ENCODE peak calls at places on chromosome 15, in ten cellular contexts. One of them, this sample, is unnamed. For H3K9me3, the result is how much of the 10 kb centered on the place peaks cover.

GRCh38 chr15:100334905-100335304 is 6.9 kb downstream of the ADAMTS17 start:
- DNase-seq in kidney: peak
- DNase-seq in lower lobe of right lung: no peak
- DNase-seq in right cardiac atrium: no peak
- DNase-seq in CD4-positive, CD25-positive, alpha-beta regulatory T cell: no peak
- DNase-seq in Peyer's patch: no peak
- DNase-seq in OCI-LY7: no peak
- DNase-seq in NT2/D1: no peak
- DNase-seq in mesenchymal stem cell: no peak
- DNase-seq in astrocyte: no peak
- DNase-seq in this sample: no peak

GRCh38 chr15:39786444-39787056 is 3.9 kb upstream of the FSIP1 start:
- DNase-seq in OCI-LY7: peak
- DNase-seq in lower lobe of right lung: no peak
- DNase-seq in NT2/D1: no peak
- DNase-seq in Peyer's patch: no peak
- DNase-seq in astrocyte: peak
- DNase-seq in kidney: no peak
- DNase-seq in mesenchymal stem cell: peak
- DNase-seq in right cardiac atrium: no peak
- DNase-seq in CD4-positive, CD25-positive, alpha-beta regulatory T cell: no peak
- DNase-seq in this sample: no peak

GRCh38 chr15:34726407-34727100 is 28.2 kb downstream of the GJD2 start:
- DNase-seq in astrocyte: peak
- DNase-seq in lower lobe of right lung: no peak
- DNase-seq in OCI-LY7: no peak
- DNase-seq in Peyer's patch: no peak
- DNase-seq in NT2/D1: peak
- DNase-seq in right cardiac atrium: no peak
- DNase-seq in CD4-positive, CD25-positive, alpha-beta regulatory T cell: no peak
- DNase-seq in kidney: no peak
- DNase-seq in mesenchymal stem cell: no peak
- DNase-seq in this sample: no peak

GRCh38 chr15:33700695-33701303 is 267.5 kb upstream of the CHRM5 start:
- DNase-seq in lower lobe of right lung: peak
- DNase-seq in CD4-positive, CD25-positive, alpha-beta regulatory T cell: peak
- DNase-seq in NT2/D1: peak
- DNase-seq in kidney: peak
- DNase-seq in astrocyte: peak
- DNase-seq in Peyer's patch: peak
- DNase-seq in right cardiac atrium: peak
- DNase-seq in mesenchymal stem cell: peak
- DNase-seq in OCI-LY7: peak
- DNase-seq in this sample: peak

GRCh38 chr15:31079519-31079918 is 22.0 kb downstream of the TRPM1 start:
- DNase-seq in mesenchymal stem cell: peak
- DNase-seq in right cardiac atrium: no peak
- DNase-seq in astrocyte: peak
- DNase-seq in kidney: no peak
- DNase-seq in CD4-positive, CD25-positive, alpha-beta regulatory T cell: no peak
- DNase-seq in NT2/D1: peak
- DNase-seq in Peyer's patch: no peak
- DNase-seq in OCI-LY7: no peak
- DNase-seq in lower lobe of right lung: no peak
- DNase-seq in this sample: no peak

GRCh38 chr15:51876169-51876568 is 46.7 kb downstream of the TMOD3 start:
- DNase-seq in Peyer's patch: no peak
- DNase-seq in CD4-positive, CD25-positive, alpha-beta regulatory T cell: no peak
- DNase-seq in lower lobe of right lung: no peak
- DNase-seq in NT2/D1: no peak
- DNase-seq in mesenchymal stem cell: no peak
- DNase-seq in astrocyte: no peak
- DNase-seq in right cardiac atrium: no peak
- DNase-seq in OCI-LY7: no peak
- DNase-seq in kidney: no peak
- DNase-seq in this sample: no peak

GRCh38 chr15:51924146-51925068 is 47.2 kb downstream of the LEO1 start:
- DNase-seq in astrocyte: no peak
- DNase-seq in kidney: no peak
- DNase-seq in mesenchymal stem cell: no peak
- DNase-seq in lower lobe of right lung: no peak
- DNase-seq in CD4-positive, CD25-positive, alpha-beta regulatory T cell: no peak
- DNase-seq in Peyer's patch: no peak
- DNase-seq in NT2/D1: no peak
- DNase-seq in OCI-LY7: no peak
- DNase-seq in right cardiac atrium: peak
- DNase-seq in this sample: no peak

GRCh38 chr15:81480645-81481053 is 106.6 kb upstream of the TMC3 start:
- DNase-seq in CD4-positive, CD25-positive, alpha-beta regulatory T cell: no peak
- DNase-seq in OCI-LY7: peak
- DNase-seq in kidney: no peak
- DNase-seq in right cardiac atrium: no peak
- DNase-seq in Peyer's patch: no peak
- DNase-seq in lower lobe of right lung: no peak
- DNase-seq in astrocyte: peak
- DNase-seq in NT2/D1: peak
- DNase-seq in mesenchymal stem cell: peak
- DNase-seq in this sample: no peak

GRCh38 chr15:89361451-89362202 is 27.0 kb upstream of the POLG start:
- DNase-seq in CD4-positive, CD25-positive, alpha-beta regulatory T cell: peak
- DNase-seq in lower lobe of right lung: peak
- DNase-seq in Peyer's patch: no peak
- DNase-seq in mesenchymal stem cell: peak
- DNase-seq in astrocyte: peak
- DNase-seq in kidney: peak
- DNase-seq in OCI-LY7: no peak
- DNase-seq in right cardiac atrium: peak
- DNase-seq in NT2/D1: no peak
- DNase-seq in this sample: peak

GRCh38 chr15:59313703-59314332 is 58.9 kb downstream of the MYO1E start:
- DNase-seq in CD4-positive, CD25-positive, alpha-beta regulatory T cell: no peak
- DNase-seq in mesenchymal stem cell: no peak
- DNase-seq in NT2/D1: no peak
- DNase-seq in astrocyte: peak
- DNase-seq in OCI-LY7: no peak
- DNase-seq in Peyer's patch: peak
- DNase-seq in lower lobe of right lung: peak
- DNase-seq in kidney: peak
- DNase-seq in right cardiac atrium: peak
- DNase-seq in this sample: no peak

GRCh38 chr15:40650479-40650878 is 44.5 kb upstream of the RAD51 start:
- DNase-seq in CD4-positive, CD25-positive, alpha-beta regulatory T cell: no peak
- DNase-seq in mesenchymal stem cell: no peak
- DNase-seq in astrocyte: no peak
- DNase-seq in Peyer's patch: no peak
- DNase-seq in NT2/D1: no peak
- DNase-seq in right cardiac atrium: no peak
- DNase-seq in kidney: no peak
- DNase-seq in lower lobe of right lung: no peak
- DNase-seq in OCI-LY7: no peak
- DNase-seq in this sample: no peak

GRCh38 chr15:57114070-57114469 is 195.6 kb downstream of the TCF12 start:
- DNase-seq in kidney: no peak
- DNase-seq in lower lobe of right lung: no peak
- DNase-seq in right cardiac atrium: no peak
- DNase-seq in CD4-positive, CD25-positive, alpha-beta regulatory T cell: no peak
- DNase-seq in astrocyte: peak
- DNase-seq in Peyer's patch: no peak
- DNase-seq in mesenchymal stem cell: no peak
- DNase-seq in NT2/D1: no peak
- DNase-seq in OCI-LY7: no peak
- DNase-seq in this sample: no peak

GRCh38 chr15:89753855-89754254 is 2.8 kb upstream of the MESP1 start:
- DNase-seq in mesenchymal stem cell: no peak
- DNase-seq in astrocyte: no peak
- DNase-seq in lower lobe of right lung: no peak
- DNase-seq in kidney: no peak
- DNase-seq in Peyer's patch: no peak
- DNase-seq in CD4-positive, CD25-positive, alpha-beta regulatory T cell: no peak
- DNase-seq in NT2/D1: no peak
- DNase-seq in OCI-LY7: no peak
- DNase-seq in right cardiac atrium: no peak
- DNase-seq in this sample: no peak

GRCh38 chr15:59587085-59587826 is 24.3 kb upstream of the GCNT3 start:
- DNase-seq in OCI-LY7: no peak
- DNase-seq in right cardiac atrium: no peak
- DNase-seq in NT2/D1: no peak
- DNase-seq in CD4-positive, CD25-positive, alpha-beta regulatory T cell: no peak
- DNase-seq in astrocyte: no peak
- DNase-seq in kidney: no peak
- DNase-seq in lower lobe of right lung: no peak
- DNase-seq in mesenchymal stem cell: no peak
- DNase-seq in Peyer's patch: no peak
- DNase-seq in this sample: no peak

GRCh38 chr15:48544816-48545215 is 100.7 kb downstream of the FBN1 start:
- DNase-seq in NT2/D1: no peak
- DNase-seq in astrocyte: peak
- DNase-seq in Peyer's patch: no peak
- DNase-seq in right cardiac atrium: no peak
- DNase-seq in kidney: no peak
- DNase-seq in OCI-LY7: no peak
- DNase-seq in CD4-positive, CD25-positive, alpha-beta regulatory T cell: no peak
- DNase-seq in mesenchymal stem cell: peak
- DNase-seq in lower lobe of right lung: no peak
- DNase-seq in this sample: no peak

GRCh38 chr15:20340931-20341661 is 200.5 kb downstream of the GOLGA6L6 start:
- DNase-seq in lower lobe of right lung: peak
- DNase-seq in Peyer's patch: peak
- DNase-seq in astrocyte: no peak
- DNase-seq in right cardiac atrium: peak
- DNase-seq in OCI-LY7: no peak
- DNase-seq in kidney: peak
- DNase-seq in NT2/D1: no peak
- DNase-seq in CD4-positive, CD25-positive, alpha-beta regulatory T cell: peak
- DNase-seq in mesenchymal stem cell: no peak
- DNase-seq in this sample: peak

DNA sequence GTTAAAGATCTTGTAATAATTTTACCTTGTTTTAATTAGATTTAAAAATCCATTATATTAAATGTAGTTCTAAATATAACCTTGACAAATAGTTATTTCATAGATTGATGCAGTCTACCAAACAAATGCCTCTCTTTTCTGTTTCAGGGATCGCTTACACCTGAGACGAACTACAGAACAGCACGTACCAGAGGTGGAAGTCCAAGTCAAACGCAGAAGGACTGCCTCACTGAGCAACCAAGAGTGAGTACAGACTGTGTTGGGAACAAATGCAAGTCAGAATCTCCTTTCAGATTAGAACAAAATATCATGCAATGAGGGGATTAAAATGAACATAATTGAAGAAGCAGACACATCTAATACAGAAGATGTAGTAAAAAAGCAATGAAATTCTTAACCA is 7.2 kb downstream of the SNRPN start:
- DNase-seq in OCI-LY7: no peak
- DNase-seq in NT2/D1: no peak
- DNase-seq in astrocyte: no peak
- DNase-seq in mesenchymal stem cell: no peak
- DNase-seq in CD4-positive, CD25-positive, alpha-beta regulatory T cell: no peak
- DNase-seq in Peyer's patch: no peak
- DNase-seq in kidney: no peak
- DNase-seq in lower lobe of right lung: no peak
- DNase-seq in right cardiac atrium: no peak
- DNase-seq in this sample: no peak
- H3K9me3 ChIP-seq in OCI-LY7: under half
- H3K9me3 ChIP-seq in NT2/D1: under half
- H3K9me3 ChIP-seq in astrocyte: under half
- H3K9me3 ChIP-seq in mesenchymal stem cell: under half
- H3K9me3 ChIP-seq in CD4-positive, CD25-positive, alpha-beta regulatory T cell: under half
- H3K9me3 ChIP-seq in Peyer's patch: under half
- H3K9me3 ChIP-seq in kidney: under half
- H3K9me3 ChIP-seq in lower lobe of right lung: under half
- H3K9me3 ChIP-seq in right cardiac atrium: under half
- H3K9me3 ChIP-seq in this sample: under half

DNA sequence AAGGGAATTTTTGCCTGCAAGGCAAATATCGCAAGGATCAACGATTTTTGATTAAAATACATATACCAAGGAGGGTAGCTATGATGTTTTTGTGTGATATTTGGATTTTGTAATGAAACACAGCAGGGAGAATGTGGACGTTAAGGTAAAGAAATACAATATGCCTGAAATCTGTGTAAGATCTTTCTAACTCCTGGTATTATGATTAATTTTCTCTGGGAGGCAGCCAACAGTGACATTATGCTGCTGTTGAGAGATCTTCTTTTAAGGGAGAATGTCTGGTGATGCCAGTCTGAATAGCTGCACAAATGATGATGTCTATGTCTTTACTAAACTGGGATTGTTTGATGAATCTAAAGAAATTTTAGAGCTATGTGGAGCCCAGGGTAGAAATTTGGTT is 972.3 kb downstream of the SQOR start:
- DNase-seq in CD4-positive, CD25-positive, alpha-beta regulatory T cell: no peak
- DNase-seq in astrocyte: no peak
- DNase-seq in lower lobe of right lung: no peak
- DNase-seq in right cardiac atrium: no peak
- DNase-seq in kidney: no peak
- DNase-seq in NT2/D1: no peak
- DNase-seq in mesenchymal stem cell: no peak
- DNase-seq in OCI-LY7: no peak
- DNase-seq in Peyer's patch: no peak
- DNase-seq in this sample: no peak
- H3K9me3 ChIP-seq in CD4-positive, CD25-positive, alpha-beta regulatory T cell: under half
- H3K9me3 ChIP-seq in astrocyte: under half
- H3K9me3 ChIP-seq in lower lobe of right lung: under half
- H3K9me3 ChIP-seq in right cardiac atrium: under half
- H3K9me3 ChIP-seq in kidney: under half
- H3K9me3 ChIP-seq in NT2/D1: under half
- H3K9me3 ChIP-seq in mesenchymal stem cell: under half
- H3K9me3 ChIP-seq in OCI-LY7: under half
- H3K9me3 ChIP-seq in Peyer's patch: under half
- H3K9me3 ChIP-seq in this sample: under half

GRCh38 chr15:25170113-25170731 is 215.4 kb downstream of the SNRPN start:
- DNase-seq in lower lobe of right lung: peak
- DNase-seq in Peyer's patch: peak
- DNase-seq in CD4-positive, CD25-positive, alpha-beta regulatory T cell: no peak
- DNase-seq in mesenchymal stem cell: no peak
- DNase-seq in OCI-LY7: no peak
- DNase-seq in right cardiac atrium: peak
- DNase-seq in astrocyte: no peak
- DNase-seq in kidney: peak
- DNase-seq in NT2/D1: no peak
- DNase-seq in this sample: no peak
- H3K9me3 ChIP-seq in lower lobe of right lung: under half
- H3K9me3 ChIP-seq in Peyer's patch: under half
- H3K9me3 ChIP-seq in CD4-positive, CD25-positive, alpha-beta regulatory T cell: half or more
- H3K9me3 ChIP-seq in mesenchymal stem cell: under half
- H3K9me3 ChIP-seq in OCI-LY7: under half
- H3K9me3 ChIP-seq in right cardiac atrium: under half
- H3K9me3 ChIP-seq in astrocyte: under half
- H3K9me3 ChIP-seq in kidney: under half
- H3K9me3 ChIP-seq in NT2/D1: under half
- H3K9me3 ChIP-seq in this sample: under half

DNA sequence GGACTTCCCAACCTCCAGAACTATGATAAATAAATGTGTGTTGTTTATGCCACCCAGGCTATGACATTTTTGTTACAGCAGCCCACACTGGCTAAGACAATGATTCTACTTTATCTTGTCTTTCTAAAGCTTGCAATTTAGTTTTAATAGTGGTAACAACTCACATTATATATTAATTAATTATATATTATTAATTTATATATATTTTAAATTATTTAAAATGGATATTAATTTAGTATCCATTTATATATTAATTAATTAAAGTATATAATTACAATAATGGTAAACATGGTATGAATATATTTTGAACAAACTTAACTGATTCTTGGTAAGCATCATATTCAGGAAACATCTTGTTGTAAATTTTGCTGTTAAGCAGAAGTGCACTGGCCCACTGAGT is 863.9 kb downstream of the MCTP2 start:
- DNase-seq in NT2/D1: no peak
- DNase-seq in lower lobe of right lung: no peak
- DNase-seq in CD4-positive, CD25-positive, alpha-beta regulatory T cell: no peak
- DNase-seq in astrocyte: no peak
- DNase-seq in right cardiac atrium: no peak
- DNase-seq in Peyer's patch: no peak
- DNase-seq in kidney: no peak
- DNase-seq in mesenchymal stem cell: no peak
- DNase-seq in OCI-LY7: no peak
- DNase-seq in this sample: no peak
- H3K9me3 ChIP-seq in NT2/D1: under half
- H3K9me3 ChIP-seq in lower lobe of right lung: under half
- H3K9me3 ChIP-seq in CD4-positive, CD25-positive, alpha-beta regulatory T cell: under half
- H3K9me3 ChIP-seq in astrocyte: under half
- H3K9me3 ChIP-seq in right cardiac atrium: under half
- H3K9me3 ChIP-seq in Peyer's patch: under half
- H3K9me3 ChIP-seq in kidney: under half
- H3K9me3 ChIP-seq in mesenchymal stem cell: under half
- H3K9me3 ChIP-seq in OCI-LY7: under half
- H3K9me3 ChIP-seq in this sample: under half

This sample was measured in T-helper 17 cell.